ENCODE peak calls at places on chromosomes 11 and 22, in seven cellular contexts. One of them, this sample, is unnamed.

GRCh38 chr11:15770798-15771414 is 585.4 kb downstream of the SOX6 start:
- DNase-seq in HepG2: peak
- DNase-seq in H1: peak
- DNase-seq in GM12878: no peak
- DNase-seq in GM12891: peak
- DNase-seq in SK-N-SH: no peak
- DNase-seq in K562: peak
- DNase-seq in this sample: no peak

GRCh38 chr11:86632499-86633269 is 39.7 kb downstream of the ME3 start:
- DNase-seq in SK-N-SH: peak
- DNase-seq in H1: peak
- DNase-seq in GM12878: peak
- DNase-seq in K562: peak
- DNase-seq in HepG2: peak
- DNase-seq in GM12891: no peak
- DNase-seq in this sample: no peak

GRCh38 chr11:60995798-60996197 is 24.3 kb downstream of the CD6 start:
- DNase-seq in H1: no peak
- DNase-seq in GM12891: no peak
- DNase-seq in SK-N-SH: no peak
- DNase-seq in K562: no peak
- DNase-seq in GM12878: no peak
- DNase-seq in HepG2: no peak
- DNase-seq in this sample: no peak

GRCh38 chr11:335779-336665 is 15.4 kb upstream of the IFITM3 start:
- DNase-seq in K562: peak
- DNase-seq in H1: no peak
- DNase-seq in GM12891: no peak
- DNase-seq in GM12878: no peak
- DNase-seq in HepG2: no peak
- DNase-seq in SK-N-SH: no peak
- DNase-seq in this sample: no peak

GRCh38 chr11:119044708-119045107 is 12.3 kb downstream of the HYOU1 start:
- DNase-seq in HepG2: no peak
- DNase-seq in SK-N-SH: peak
- DNase-seq in K562: no peak
- DNase-seq in GM12891: no peak
- DNase-seq in GM12878: no peak
- DNase-seq in H1: no peak
- DNase-seq in this sample: no peak

GRCh38 chr22:36419912-36420882 is 32.4 kb upstream of the MYH9 start:
- DNase-seq in H1: no peak
- DNase-seq in HepG2: no peak
- DNase-seq in GM12891: no peak
- DNase-seq in GM12878: no peak
- DNase-seq in SK-N-SH: no peak
- DNase-seq in K562: no peak
- DNase-seq in this sample: no peak

GRCh38 chr11:43517518-43517917 is 158.8 kb downstream of the TTC17 start:
- DNase-seq in H1: no peak
- DNase-seq in HepG2: no peak
- DNase-seq in GM12878: no peak
- DNase-seq in K562: no peak
- DNase-seq in GM12891: no peak
- DNase-seq in SK-N-SH: no peak
- DNase-seq in this sample: no peak

GRCh38 chr11:43942651-43943356 is 367 bp downstream of the C11orf96 start:
- DNase-seq in GM12878: no peak
- DNase-seq in GM12891: no peak
- DNase-seq in K562: peak
- DNase-seq in H1: no peak
- DNase-seq in HepG2: no peak
- DNase-seq in SK-N-SH: peak
- DNase-seq in this sample: no peak

GRCh38 chr11:103494491-103494890 is 385.3 kb downstream of the DYNC2H1 start:
- DNase-seq in GM12878: no peak
- DNase-seq in GM12891: no peak
- DNase-seq in K562: no peak
- DNase-seq in H1: no peak
- DNase-seq in SK-N-SH: no peak
- DNase-seq in HepG2: no peak
- DNase-seq in this sample: no peak

GRCh38 chr22:17734197-17734596 is 40.1 kb downstream of the BID start:
- DNase-seq in GM12878: peak
- DNase-seq in K562: no peak
- DNase-seq in SK-N-SH: no peak
- DNase-seq in H1: no peak
- DNase-seq in GM12891: no peak
- DNase-seq in HepG2: no peak
- DNase-seq in this sample: no peak

GRCh38 chr22:48838376-48838775 is 989.3 kb downstream of the BRD1 start:
- DNase-seq in GM12891: no peak
- DNase-seq in GM12878: no peak
- DNase-seq in SK-N-SH: no peak
- DNase-seq in K562: no peak
- DNase-seq in H1: no peak
- DNase-seq in HepG2: no peak
- DNase-seq in this sample: no peak

GRCh38 chr11:61962213-61963015 is 5.0 kb downstream of the FTH1 start:
- DNase-seq in H1: no peak
- DNase-seq in K562: no peak
- DNase-seq in GM12891: no peak
- DNase-seq in HepG2: no peak
- DNase-seq in SK-N-SH: no peak
- DNase-seq in GM12878: no peak
- DNase-seq in this sample: no peak

GRCh38 chr11:70265341-70265740 is 5.1 kb upstream of the PPFIA1 start:
- DNase-seq in GM12878: no peak
- DNase-seq in GM12891: peak
- DNase-seq in K562: no peak
- DNase-seq in SK-N-SH: no peak
- DNase-seq in HepG2: no peak
- DNase-seq in H1: no peak
- DNase-seq in this sample: peak

GRCh38 chr11:37230865-37231264 is 632.8 kb upstream of the RAG2 start:
- DNase-seq in GM12891: no peak
- DNase-seq in H1: no peak
- DNase-seq in GM12878: no peak
- DNase-seq in SK-N-SH: no peak
- DNase-seq in K562: no peak
- DNase-seq in HepG2: no peak
- DNase-seq in this sample: no peak

GRCh38 chr11:5405173-5405572 is 16.7 kb upstream of the OR51Q1 start:
- DNase-seq in K562: no peak
- DNase-seq in HepG2: no peak
- DNase-seq in GM12891: no peak
- DNase-seq in H1: no peak
- DNase-seq in SK-N-SH: no peak
- DNase-seq in GM12878: no peak
- DNase-seq in this sample: no peak

GRCh38 chr22:22784249-22785039 is 103.2 kb upstream of the IGLL5 start:
- DNase-seq in GM12891: no peak
- DNase-seq in H1: no peak
- DNase-seq in GM12878: no peak
- DNase-seq in HepG2: no peak
- DNase-seq in SK-N-SH: no peak
- DNase-seq in K562: no peak
- DNase-seq in this sample: no peak
- TF ChIP-seq TAF1 in GM12891: no peak
- TF ChIP-seq TAF1 in H1: no peak
- TF ChIP-seq TAF1 in GM12878: no peak
- TF ChIP-seq TAF1 in HepG2: no peak
- TF ChIP-seq TAF1 in SK-N-SH: no peak
- TF ChIP-seq TAF1 in K562: no peak
- TF ChIP-seq TAF1 in this sample: no peak

DNA sequence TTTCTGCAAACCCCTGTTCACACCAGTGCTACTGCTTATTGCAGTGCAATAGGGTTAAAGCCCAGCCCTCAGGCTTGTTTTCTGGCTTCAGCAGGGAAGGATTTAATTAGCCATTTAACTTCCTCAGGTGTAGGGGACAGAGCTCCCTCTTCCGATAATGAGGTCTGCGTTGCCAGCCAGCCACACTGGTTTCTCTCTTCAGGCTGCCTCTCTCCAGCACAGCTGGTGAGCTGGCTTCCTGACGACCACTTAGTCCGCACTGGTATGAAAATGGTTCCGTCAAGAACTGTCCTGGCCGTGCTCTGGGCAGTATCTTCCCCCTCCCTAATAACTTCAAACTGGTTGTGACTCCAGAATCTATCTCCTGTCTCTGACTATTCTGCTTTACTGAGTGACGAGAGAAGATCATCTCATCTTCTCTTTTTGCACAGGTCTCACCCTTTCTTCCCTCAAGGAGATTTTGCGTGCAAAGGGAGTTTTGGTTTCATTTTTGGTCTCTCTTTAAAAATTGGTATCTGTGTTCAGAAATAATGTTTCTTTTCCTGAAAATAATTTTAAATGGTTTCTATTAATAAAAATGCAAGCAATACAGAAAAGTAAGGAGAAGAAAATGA is 49.2 kb downstream of the CNTN5 start:
- DNase-seq in GM12878: peak
- DNase-seq in HepG2: peak
- DNase-seq in GM12891: no peak
- DNase-seq in SK-N-SH: no peak
- DNase-seq in K562: no peak
- DNase-seq in H1: peak
- DNase-seq in this sample: no peak
- TF ChIP-seq TAF1 in GM12878: no peak
- TF ChIP-seq TAF1 in HepG2: no peak
- TF ChIP-seq TAF1 in GM12891: no peak
- TF ChIP-seq TAF1 in SK-N-SH: no peak
- TF ChIP-seq TAF1 in K562: no peak
- TF ChIP-seq TAF1 in H1: no peak
- TF ChIP-seq TAF1 in this sample: no peak

DNA sequence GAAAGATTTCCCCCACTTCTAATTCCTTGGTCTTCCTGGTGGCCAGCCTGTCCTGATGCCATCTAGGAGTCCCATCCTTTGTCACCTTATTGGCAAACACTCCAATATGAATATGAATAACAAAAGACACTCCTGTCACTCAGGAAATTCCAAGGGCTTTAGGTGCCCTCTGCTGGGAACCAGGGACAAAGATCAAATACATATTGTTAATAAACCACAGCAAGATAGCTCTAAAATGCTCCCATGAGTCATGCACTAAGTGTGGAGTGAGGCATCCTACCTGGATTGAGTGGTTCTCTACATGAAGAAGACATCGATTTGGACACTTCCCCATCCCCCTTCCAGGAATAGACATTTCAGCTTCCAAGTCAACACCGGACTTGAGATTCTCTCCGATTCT is 823.6 kb downstream of the TBC1D22A start:
- DNase-seq in SK-N-SH: no peak
- DNase-seq in GM12891: no peak
- DNase-seq in H1: no peak
- DNase-seq in GM12878: no peak
- DNase-seq in HepG2: no peak
- DNase-seq in K562: no peak
- DNase-seq in this sample: no peak
- TF ChIP-seq TAF1 in SK-N-SH: no peak
- TF ChIP-seq TAF1 in GM12891: no peak
- TF ChIP-seq TAF1 in H1: no peak
- TF ChIP-seq TAF1 in GM12878: no peak
- TF ChIP-seq TAF1 in HepG2: no peak
- TF ChIP-seq TAF1 in K562: no peak
- TF ChIP-seq TAF1 in this sample: no peak

GRCh38 chr11:126697937-126698336 is 302.6 kb downstream of the KIRREL3 start:
- DNase-seq in HepG2: no peak
- DNase-seq in K562: no peak
- DNase-seq in SK-N-SH: no peak
- DNase-seq in H1: no peak
- DNase-seq in GM12891: no peak
- DNase-seq in GM12878: no peak
- DNase-seq in this sample: no peak
- TF ChIP-seq TAF1 in HepG2: no peak
- TF ChIP-seq TAF1 in K562: no peak
- TF ChIP-seq TAF1 in SK-N-SH: no peak
- TF ChIP-seq TAF1 in H1: no peak
- TF ChIP-seq TAF1 in GM12891: no peak
- TF ChIP-seq TAF1 in GM12878: no peak
- TF ChIP-seq TAF1 in this sample: no peak

GRCh38 chr11:2796091-2796490 is 89.5 kb downstream of the CDKN1C start:
- DNase-seq in H1: no peak
- DNase-seq in GM12891: no peak
- DNase-seq in GM12878: no peak
- DNase-seq in SK-N-SH: no peak
- DNase-seq in HepG2: no peak
- DNase-seq in K562: no peak
- DNase-seq in this sample: no peak
- TF ChIP-seq TAF1 in H1: no peak
- TF ChIP-seq TAF1 in GM12891: no peak
- TF ChIP-seq TAF1 in GM12878: no peak
- TF ChIP-seq TAF1 in SK-N-SH: no peak
- TF ChIP-seq TAF1 in HepG2: no peak
- TF ChIP-seq TAF1 in K562: no peak
- TF ChIP-seq TAF1 in this sample: no peak

GRCh38 chr11:121829159-121829643 is 286.8 kb downstream of the BLID start:
- DNase-seq in GM12891: no peak
- DNase-seq in GM12878: no peak
- DNase-seq in HepG2: no peak
- DNase-seq in H1: no peak
- DNase-seq in K562: no peak
- DNase-seq in SK-N-SH: no peak
- DNase-seq in this sample: no peak
- TF ChIP-seq TAF1 in GM12891: no peak
- TF ChIP-seq TAF1 in GM12878: no peak
- TF ChIP-seq TAF1 in HepG2: no peak
- TF ChIP-seq TAF1 in H1: no peak
- TF ChIP-seq TAF1 in K562: no peak
- TF ChIP-seq TAF1 in SK-N-SH: no peak
- TF ChIP-seq TAF1 in this sample: no peak

GRCh38 chr11:120932305-120932905 is 91.5 kb upstream of the TBCEL start:
- DNase-seq in GM12891: no peak
- DNase-seq in HepG2: no peak
- DNase-seq in H1: no peak
- DNase-seq in GM12878: no peak
- DNase-seq in K562: no peak
- DNase-seq in SK-N-SH: peak
- DNase-seq in this sample: no peak

GRCh38 chr11:120929090-120929489 is 94.8 kb upstream of the TBCEL start:
- DNase-seq in GM12891: no peak
- DNase-seq in HepG2: no peak
- DNase-seq in GM12878: no peak
- DNase-seq in SK-N-SH: no peak
- DNase-seq in H1: no peak
- DNase-seq in K562: no peak
- DNase-seq in this sample: no peak

GRCh38 chr11:120928506-120929062 is 95.3 kb upstream of the TBCEL start:
- DNase-seq in K562: no peak
- DNase-seq in SK-N-SH: no peak
- DNase-seq in H1: no peak
- DNase-seq in GM12891: no peak
- DNase-seq in HepG2: no peak
- DNase-seq in GM12878: no peak
- DNase-seq in this sample: no peak

GRCh38 chr11:120929664-120930154 is 94.2 kb upstream of the TBCEL start:
- DNase-seq in H1: peak
- DNase-seq in K562: peak
- DNase-seq in GM12891: peak
- DNase-seq in HepG2: peak
- DNase-seq in GM12878: no peak
- DNase-seq in SK-N-SH: peak
- DNase-seq in this sample: peak

GRCh38 chr11:120931057-120931779 is 92.7 kb upstream of the TBCEL start:
- DNase-seq in HepG2: peak
- DNase-seq in K562: peak
- DNase-seq in H1: no peak
- DNase-seq in SK-N-SH: no peak
- DNase-seq in GM12878: no peak
- DNase-seq in GM12891: no peak
- DNase-seq in this sample: no peak
- TF ChIP-seq TAF1 in HepG2: no peak
- TF ChIP-seq TAF1 in K562: no peak
- TF ChIP-seq TAF1 in H1: no peak
- TF ChIP-seq TAF1 in SK-N-SH: no peak
- TF ChIP-seq TAF1 in GM12878: no peak
- TF ChIP-seq TAF1 in GM12891: no peak
- TF ChIP-seq TAF1 in this sample: no peak